ENCODE peak calls at places on chromosomes 4 and X, in four cellular contexts. N is tibial artery; H is stimulated activated CD8-positive, alpha-beta memory T cell treated with anti-CD3 and anti-CD28 coated beads, Interleukin-7, amount 100 ng/mL, for 1 hour; C is CD8-positive, alpha-beta memory T cell. I is an unnamed sample.

GRCh38 chrX:45622538-45622937 is 421.9 kb upstream of the DIPK2B start:
- DNase-seq in N (no peak), H (no peak), C (no peak), I (no peak)

GRCh38 chrX:41923925-41924693 is 755 bp upstream of the CASK start:
- DNase-seq in N (peak; percentile 21), H (no peak), C (peak; percentile 2), I (peak; percentile 16)

GRCh38 chr4:86595426-86595805 is 1.3 kb downstream of the PTPN13 start:
- DNase-seq in N (peak; percentile 19), H (no peak), C (no peak), I (no peak)

GRCh38 chrX:68995386-68995779 is 166.6 kb downstream of the EFNB1 start:
- DNase-seq in N (no peak), H (no peak), C (no peak), I (no peak)

GRCh38 chr4:86511590-86511989 is 82.5 kb upstream of the PTPN13 start:
- DNase-seq in N (no peak), H (no peak), C (no peak), I (no peak)

GRCh38 chr4:158121203-158121586 is 51.6 kb downstream of the GASK1B start:
- DNase-seq in N (peak; percentile 59), H (no peak), C (no peak), I (no peak)

GRCh38 chrX:110569506-110569905 is 210.9 kb downstream of the RTL9 start:
- DNase-seq in N (no peak), H (no peak), C (no peak), I (no peak)

GRCh38 chrX:71053217-71053621 is 14.9 kb downstream of the SNX12 start:
- DNase-seq in N (no peak), H (no peak), C (no peak), I (no peak)

GRCh38 chr4:108443585-108443984 is 176.8 kb upstream of the RPL34 start:
- DNase-seq in N (no peak), H (no peak), C (no peak), I (no peak)

GRCh38 chr4:36402008-36402758 is 120.8 kb downstream of the DTHD1 start:
- DNase-seq in N (no peak), H (no peak), C (no peak), I (no peak)

GRCh38 chrX:69133561-69134542 is 31.4 kb downstream of the PJA1 start:
- DNase-seq in N (no peak), H (no peak), C (no peak), I (no peak)

GRCh38 chrX:32126997-32127396 is 1055.2 kb upstream of the FTHL17 start:
- DNase-seq in N (no peak), H (no peak), C (no peak), I (no peak)

GRCh38 chrX:134896194-134896593 is 94.6 kb upstream of the SMIM10 start:
- DNase-seq in N (no peak), H (no peak), C (no peak), I (no peak)

GRCh38 chrX:7120578-7121219 is 26.8 kb upstream of the STS start:
- DNase-seq in N (no peak), H (no peak), C (no peak), I (no peak)

GRCh38 chr4:183499389-183499788 is 5.5 kb upstream of the ING2 start:
- DNase-seq in N (no peak), H (no peak), C (no peak), I (no peak)

GRCh38 chr4:8656711-8657380 is 64.3 kb downstream of the CPZ start:
- DNase-seq in N (no peak), H (no peak), C (no peak), I (no peak)

GRCh38 chr4:108097990-108098553 is 70.7 kb downstream of the LEF1 start:
- DNase-seq in N (no peak), H (no peak), C (no peak), I (no peak)

GRCh38 chr4:40682298-40683101 is 52.8 kb upstream of the RBM47 start:
- DNase-seq in N (no peak), H (no peak), C (no peak), I (no peak)

GRCh38 chrX:66912417-66912816 is 273.5 kb upstream of the EDA2R start:
- DNase-seq in N (no peak), H (no peak), C (no peak), I (no peak)

GRCh38 chr4:75289843-75290616 is 224.2 kb downstream of the RCHY1 start:
- DNase-seq in N (no peak), H (no peak), C (no peak), I (no peak)

GRCh38 chrX:138885886-138886285 is 174.4 kb upstream of the FGF13 start:
- DNase-seq in N (no peak), H (no peak), C (no peak), I (no peak)

GRCh38 chr4:36323801-36324419 is 42.5 kb downstream of the DTHD1 start:
- DNase-seq in N (no peak), H (no peak), C (no peak), I (no peak)

GRCh38 chr4:43277003-43277402 is 384.5 kb downstream of the GRXCR1 start:
- DNase-seq in N (no peak), H (no peak), C (no peak), I (no peak)

GRCh38 chr4:161841759-161842158 is 322.0 kb downstream of the FSTL5 start:
- DNase-seq in N (no peak), H (no peak), C (no peak), I (no peak)

GRCh38 chr4:153018716-153019115 is 82.6 kb downstream of the FHDC1 start:
- DNase-seq in N (no peak), H (no peak), C (no peak), I (no peak)

GRCh38 chr4:38013461-38014366 is 53.5 kb downstream of the PTTG2 start:
- DNase-seq in N (peak; percentile 53), H (no peak), C (no peak), I (no peak)

GRCh38 chr4:144732584-144733130 is 86.7 kb downstream of the HHIP start:
- DNase-seq in N (no peak), H (no peak), C (no peak), I (no peak)

GRCh38 chr4:70930530-70931256 is 28.5 kb downstream of the MOB1B start:
- DNase-seq in N (no peak), H (no peak), C (no peak), I (no peak)

GRCh38 chr4:52407545-52407944 is 251.6 kb downstream of the USP46 start:
- DNase-seq in N (no peak), H (no peak), C (no peak), I (no peak)

GRCh38 chrX:37926700-37927099 is 79.3 kb upstream of the DYNLT3 start:
- DNase-seq in N (no peak), H (no peak), C (no peak), I (no peak)

GRCh38 chr4:173930329-173930967 is 353.0 kb downstream of the FBXO8 start:
- DNase-seq in N (no peak), H (no peak), C (no peak), I (no peak)

GRCh38 chr4:187370918-187371317 is 624.7 kb upstream of the ZFP42 start:
- DNase-seq in N (no peak), H (no peak), C (no peak), I (no peak)

GRCh38 chr4:88937081-88937480 is 119.9 kb downstream of the FAM13A start:
- DNase-seq in N (no peak), H (no peak), C (no peak), I (no peak)

GRCh38 chr4:179583221-179583620 is 2141.0 kb upstream of the AGA start:
- DNase-seq in N (no peak), H (no peak), C (no peak), I (no peak)

GRCh38 chr4:138234254-138234653 is 7.9 kb downstream of the SLC7A11 start:
- DNase-seq in N (no peak), H (no peak), C (no peak), I (no peak)

GRCh38 chrX:150768580-150769190 is 75.5 kb downstream of the MTMR1 start:
- DNase-seq in N (no peak), H (no peak), C (no peak), I (no peak)

GRCh38 chr4:187606581-187606980 is 389.0 kb upstream of the ZFP42 start:
- DNase-seq in N (peak; percentile 30), H (no peak), C (no peak), I (no peak)

GRCh38 chr4:165763640-165764039 is 109.4 kb upstream of the TLL1 start:
- DNase-seq in N (no peak), H (no peak), C (no peak), I (no peak)

I was measured in effector CD4-positive, alpha-beta T cell.